ENCODE peak calls at places on chromosomes 1 and 21, in seven cellular contexts. R is GM12878, U is GM12892, X is HepG2, J is SK-N-SH, E is K562, B is H1. O is an unnamed sample.

GRCh38 chr1:209435654-209436566 is 147.6 kb upstream of the CAMK1G start:
- DNase-seq in R (no peak), U (peak), X (peak), J (peak), E (peak), B (peak), O (peak)

GRCh38 chr1:152869808-152870419 is 8.2 kb upstream of the SMCP start:
- DNase-seq in R (peak), U (peak), X (peak), J (peak), E (peak), B (no peak), O (peak)

GRCh38 chr1:15916417-15916816 is 59.5 kb downstream of the ZBTB17 start:
- DNase-seq in R (no peak), U (no peak), X (no peak), J (no peak), E (no peak), B (no peak), O (no peak)

GRCh38 chr1:110765640-110766335 is 91.0 kb upstream of the KCNA3 start:
- DNase-seq in R (no peak), U (no peak), X (peak), J (peak), E (peak), B (no peak), O (no peak)

GRCh38 chr1:32447469-32448185 is 17.2 kb upstream of the ZBTB8B start:
- DNase-seq in R (no peak), U (no peak), X (no peak), J (no peak), E (no peak), B (peak), O (no peak)

GRCh38 chr21:42395910-42396625 is at the start of gene TMPRSS3:
- DNase-seq in R (no peak), U (no peak), X (no peak), J (no peak), E (no peak), B (no peak), O (no peak)

GRCh38 chr1:36352910-36353878 is 29.7 kb upstream of the EVA1B start:
- DNase-seq in R (no peak), U (no peak), X (no peak), J (no peak), E (no peak), B (no peak), O (no peak)

GRCh38 chr1:227192163-227192562 is 126.1 kb downstream of the CDC42BPA start:
- DNase-seq in R (peak), U (no peak), X (no peak), J (no peak), E (no peak), B (peak), O (no peak)

GRCh38 chr1:225911207-225912130 is 12.6 kb downstream of the PYCR2 start:
- DNase-seq in R (no peak), U (peak), X (peak), J (peak), E (peak), B (no peak), O (peak)

GRCh38 chr1:204992499-204992898 is 50.5 kb upstream of the CNTN2 start:
- DNase-seq in R (no peak), U (no peak), X (no peak), J (no peak), E (no peak), B (no peak), O (no peak)

GRCh38 chr1:62637392-62638105 is 40.2 kb downstream of the ANGPTL3 start:
- DNase-seq in R (no peak), U (no peak), X (no peak), J (no peak), E (no peak), B (no peak), O (no peak)

GRCh38 chr1:173002891-173003582 is 47.7 kb downstream of the TNFSF18 start:
- DNase-seq in R (no peak), U (no peak), X (no peak), J (no peak), E (no peak), B (no peak), O (no peak)

GRCh38 chr1:9960705-9961562 is 17.7 kb downstream of the NMNAT1 start:
- DNase-seq in R (peak), U (no peak), X (no peak), J (no peak), E (no peak), B (no peak), O (no peak)
- TF ChIP-seq TAF1 in R (peak), U (no peak), X (no peak), J (no peak), E (no peak), B (peak), O (no peak)

GRCh38 chr1:58982259-58982998 is 198.6 kb upstream of the JUN start:
- DNase-seq in R (no peak), U (no peak), X (peak), J (peak), E (no peak), B (no peak), O (no peak)
- TF ChIP-seq POLR2AphosphoS5 in R (no peak), U (no peak), X (no peak), J (no peak), E (no peak), B (no peak), O (no peak)

GRCh38 chr21:46585191-46585953 is 19.5 kb downstream of the S100B start:
- DNase-seq in R (no peak), U (no peak), X (no peak), J (no peak), E (no peak), B (no peak), O (no peak)
- TF ChIP-seq TAF1 in R (no peak), U (no peak), X (no peak), J (no peak), E (no peak), B (no peak), O (no peak)

GRCh38 chr21:29154270-29154669 is 23.8 kb downstream of the MAP3K7CL start:
- DNase-seq in R (no peak), U (no peak), X (no peak), J (no peak), E (no peak), B (no peak), O (no peak)

GRCh38 chr21:29151937-29152336 is 21.5 kb downstream of the MAP3K7CL start:
- DNase-seq in R (no peak), U (no peak), X (no peak), J (no peak), E (no peak), B (no peak), O (no peak)

GRCh38 chr21:29155933-29156260 is 25.5 kb downstream of the MAP3K7CL start:
- DNase-seq in R (no peak), U (no peak), X (no peak), J (no peak), E (no peak), B (no peak), O (no peak)

GRCh38 chr21:29155118-29155932 is 24.9 kb downstream of the MAP3K7CL start:
- DNase-seq in R (no peak), U (no peak), X (no peak), J (peak), E (no peak), B (no peak), O (no peak)

GRCh38 chr21:29152936-29153335 is 22.5 kb downstream of the MAP3K7CL start:
- DNase-seq in R (no peak), U (no peak), X (no peak), J (no peak), E (no peak), B (no peak), O (no peak)
- TF ChIP-seq POLR2AphosphoS5 in R (no peak), U (no peak), X (no peak), J (no peak), E (no peak), B (no peak), O (no peak)

DNA sequence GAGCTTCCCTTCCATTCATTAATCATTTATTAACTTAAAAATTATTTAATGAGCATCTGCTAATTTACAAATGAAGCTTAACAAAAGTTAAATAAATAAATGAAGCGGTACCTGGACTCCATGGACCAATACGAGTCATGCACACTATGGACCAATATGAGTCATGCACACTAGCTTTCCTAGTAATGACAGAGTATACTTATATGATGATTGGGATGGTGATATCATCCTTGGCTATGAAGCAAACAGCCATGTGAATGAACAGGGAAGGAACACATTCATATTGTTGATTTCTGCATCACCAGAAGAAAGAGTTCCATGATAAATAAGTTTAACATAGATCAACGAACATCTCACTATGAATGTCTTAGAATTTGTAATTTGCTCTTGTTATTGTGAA is 109.9 kb downstream of the SPAG17 start:
- DNase-seq in R (no peak), U (no peak), X (no peak), J (no peak), E (no peak), B (no peak), O (no peak)
- TF ChIP-seq TAF1 in R (no peak), U (no peak), X (no peak), J (no peak), E (no peak), B (no peak), O (no peak)

DNA sequence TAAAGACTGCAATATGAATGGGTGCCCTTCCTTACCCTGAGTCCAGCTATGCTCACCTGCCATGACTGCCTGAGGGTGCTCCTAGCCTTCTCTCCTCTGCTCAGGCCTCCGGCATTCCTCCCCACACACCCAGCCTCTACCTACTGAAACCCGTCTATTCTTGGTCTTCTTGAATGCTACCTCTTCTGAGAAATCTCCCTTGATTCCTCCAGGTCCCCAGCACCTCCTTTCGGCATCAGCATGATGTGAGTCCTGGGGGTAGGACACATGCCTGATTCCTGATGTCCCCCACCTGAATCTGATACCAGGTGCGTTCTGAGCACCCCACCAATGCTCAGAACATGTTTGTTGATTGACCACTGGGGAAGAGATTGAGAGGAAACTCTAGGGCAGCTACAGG is 8.6 kb downstream of the LDLRAD1 start:
- DNase-seq in R (no peak), U (no peak), X (no peak), J (no peak), E (no peak), B (no peak), O (no peak)
- TF ChIP-seq POLR2AphosphoS5 in R (no peak), U (no peak), X (no peak), J (no peak), E (no peak), B (no peak), O (no peak)